ENCODE peak calls at places on chromosome 2, in four cellular contexts. One of them, this sample, is unnamed.

GRCh38 chr2:42147641-42148274 is 21.4 kb upstream of the EML4 start:
- DNase-seq in psoas muscle: no peak
- DNase-seq in astrocyte of the cerebellum: peak
- DNase-seq in mesothelial cell of epicardium: no peak
- DNase-seq in this sample: no peak

GRCh38 chr2:171965238-171965637 is 34.5 kb upstream of the METAP1D start:
- DNase-seq in psoas muscle: no peak
- DNase-seq in mesothelial cell of epicardium: no peak
- DNase-seq in astrocyte of the cerebellum: no peak
- DNase-seq in this sample: no peak

GRCh38 chr2:120508581-120509041 is 162.7 kb downstream of the INHBB start:
- DNase-seq in mesothelial cell of epicardium: no peak
- DNase-seq in psoas muscle: no peak
- DNase-seq in astrocyte of the cerebellum: peak
- DNase-seq in this sample: no peak

GRCh38 chr2:17355608-17356329 is 162.5 kb downstream of the RAD51AP2 start:
- DNase-seq in mesothelial cell of epicardium: no peak
- DNase-seq in astrocyte of the cerebellum: no peak
- DNase-seq in psoas muscle: no peak
- DNase-seq in this sample: no peak

GRCh38 chr2:86223098-86223681 is 23.9 kb downstream of the MRPL35 start:
- DNase-seq in astrocyte of the cerebellum: peak
- DNase-seq in psoas muscle: peak
- DNase-seq in mesothelial cell of epicardium: peak
- DNase-seq in this sample: peak

GRCh38 chr2:191217580-191217979 is 27.6 kb upstream of the MYO1B start:
- DNase-seq in psoas muscle: no peak
- DNase-seq in astrocyte of the cerebellum: no peak
- DNase-seq in mesothelial cell of epicardium: no peak
- DNase-seq in this sample: no peak

GRCh38 chr2:179842498-179843153 is 18.8 kb downstream of the ZNF385B start:
- DNase-seq in psoas muscle: no peak
- DNase-seq in astrocyte of the cerebellum: peak
- DNase-seq in mesothelial cell of epicardium: no peak
- DNase-seq in this sample: peak

GRCh38 chr2:222296911-222297599 is 1.7 kb downstream of the PAX3 start:
- DNase-seq in astrocyte of the cerebellum: peak
- DNase-seq in psoas muscle: no peak
- DNase-seq in mesothelial cell of epicardium: no peak
- DNase-seq in this sample: peak

GRCh38 chr2:80312282-80312839 is 7.8 kb upstream of the LRRTM1 start:
- DNase-seq in mesothelial cell of epicardium: no peak
- DNase-seq in psoas muscle: no peak
- DNase-seq in astrocyte of the cerebellum: no peak
- DNase-seq in this sample: no peak

GRCh38 chr2:205405194-205405593 is 277.1 kb upstream of the NRP2 start:
- DNase-seq in psoas muscle: no peak
- DNase-seq in mesothelial cell of epicardium: no peak
- DNase-seq in astrocyte of the cerebellum: no peak
- DNase-seq in this sample: no peak

GRCh38 chr2:196275646-196276352 is 104.4 kb upstream of the STK17B start:
- DNase-seq in astrocyte of the cerebellum: no peak
- DNase-seq in mesothelial cell of epicardium: no peak
- DNase-seq in psoas muscle: no peak
- DNase-seq in this sample: no peak

GRCh38 chr2:230614913-230615332 is 97.7 kb upstream of the CAB39 start:
- DNase-seq in psoas muscle: no peak
- DNase-seq in astrocyte of the cerebellum: no peak
- DNase-seq in mesothelial cell of epicardium: no peak
- DNase-seq in this sample: no peak

GRCh38 chr2:16625201-16625729 is 40.4 kb downstream of the CYRIA start:
- DNase-seq in mesothelial cell of epicardium: no peak
- DNase-seq in psoas muscle: peak
- DNase-seq in astrocyte of the cerebellum: no peak
- DNase-seq in this sample: no peak

GRCh38 chr2:64975232-64975791 is 13.9 kb upstream of the SLC1A4 start:
- DNase-seq in mesothelial cell of epicardium: no peak
- DNase-seq in psoas muscle: peak
- DNase-seq in astrocyte of the cerebellum: no peak
- DNase-seq in this sample: no peak

GRCh38 chr2:67448648-67449047 is 51.5 kb downstream of the ETAA1 start:
- DNase-seq in mesothelial cell of epicardium: no peak
- DNase-seq in psoas muscle: no peak
- DNase-seq in astrocyte of the cerebellum: no peak
- DNase-seq in this sample: no peak

GRCh38 chr2:8533923-8534322 is 147.9 kb upstream of the ID2 start:
- DNase-seq in astrocyte of the cerebellum: no peak
- DNase-seq in mesothelial cell of epicardium: no peak
- DNase-seq in psoas muscle: no peak
- DNase-seq in this sample: no peak

GRCh38 chr2:74566423-74567085 is 12.0 kb downstream of the DOK1 start:
- DNase-seq in mesothelial cell of epicardium: no peak
- DNase-seq in astrocyte of the cerebellum: peak
- DNase-seq in psoas muscle: no peak
- DNase-seq in this sample: no peak

DNA sequence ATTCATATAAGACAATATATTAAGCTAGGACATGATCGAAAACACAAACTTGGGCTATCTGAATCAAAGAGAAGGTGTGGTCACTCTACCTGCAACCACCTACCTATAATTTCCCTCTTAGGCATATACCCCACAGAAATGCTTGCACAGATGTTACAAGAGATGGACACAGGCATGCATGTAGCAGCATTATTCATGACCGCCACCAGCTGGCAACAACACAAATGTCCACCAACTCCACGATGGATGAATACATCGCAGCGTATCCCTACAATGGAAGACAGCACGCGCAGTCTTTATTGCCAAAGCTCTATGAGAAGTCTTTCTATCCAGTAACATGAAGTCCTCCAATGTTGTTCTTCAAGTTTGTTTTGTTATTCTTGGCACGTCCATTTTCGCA is 90.8 kb downstream of the ARL4C start:
- DNase-seq in mesothelial cell of epicardium: no peak
- DNase-seq in psoas muscle: no peak
- DNase-seq in astrocyte of the cerebellum: no peak
- DNase-seq in this sample: no peak
- TF ChIP-seq CTCF in mesothelial cell of epicardium: no peak
- TF ChIP-seq CTCF in psoas muscle: no peak
- TF ChIP-seq CTCF in astrocyte of the cerebellum: no peak
- TF ChIP-seq CTCF in this sample: no peak

GRCh38 chr2:27720004-27720551 is 51.4 kb upstream of the MRPL33 start:
- DNase-seq in astrocyte of the cerebellum: peak
- DNase-seq in mesothelial cell of epicardium: no peak
- DNase-seq in psoas muscle: no peak
- DNase-seq in this sample: no peak

GRCh38 chr2:27721335-27721734 is 50.2 kb upstream of the MRPL33 start:
- DNase-seq in mesothelial cell of epicardium: no peak
- DNase-seq in psoas muscle: no peak
- DNase-seq in astrocyte of the cerebellum: no peak
- DNase-seq in this sample: no peak

GRCh38 chr2:27724191-27724590 is 47.3 kb upstream of the MRPL33 start:
- DNase-seq in psoas muscle: no peak
- DNase-seq in astrocyte of the cerebellum: no peak
- DNase-seq in mesothelial cell of epicardium: no peak
- DNase-seq in this sample: no peak

GRCh38 chr2:27723372-27724144 is 48.0 kb upstream of the MRPL33 start:
- DNase-seq in astrocyte of the cerebellum: peak
- DNase-seq in mesothelial cell of epicardium: peak
- DNase-seq in psoas muscle: peak
- DNase-seq in this sample: peak

GRCh38 chr2:27721884-27722485 is 49.5 kb upstream of the MRPL33 start:
- DNase-seq in mesothelial cell of epicardium: no peak
- DNase-seq in astrocyte of the cerebellum: no peak
- DNase-seq in psoas muscle: no peak
- DNase-seq in this sample: no peak
- TF ChIP-seq CTCF in mesothelial cell of epicardium: no peak
- TF ChIP-seq CTCF in astrocyte of the cerebellum: no peak
- TF ChIP-seq CTCF in psoas muscle: no peak
- TF ChIP-seq CTCF in this sample: no peak

GRCh38 chr2:37928377-37928776 is 3.3 kb downstream of the RMDN2 start:
- DNase-seq in astrocyte of the cerebellum: no peak
- DNase-seq in mesothelial cell of epicardium: no peak
- DNase-seq in psoas muscle: no peak
- DNase-seq in this sample: no peak

GRCh38 chr2:37926635-37927034 is 1.5 kb downstream of the RMDN2 start:
- DNase-seq in astrocyte of the cerebellum: no peak
- DNase-seq in mesothelial cell of epicardium: no peak
- DNase-seq in psoas muscle: peak
- DNase-seq in this sample: no peak

GRCh38 chr2:37923308-37924055 is 1.6 kb upstream of the RMDN2 start:
- DNase-seq in mesothelial cell of epicardium: no peak
- DNase-seq in astrocyte of the cerebellum: no peak
- DNase-seq in psoas muscle: no peak
- DNase-seq in this sample: no peak

GRCh38 chr2:37920570-37920969 is 4.5 kb upstream of the RMDN2 start:
- DNase-seq in psoas muscle: no peak
- DNase-seq in astrocyte of the cerebellum: peak
- DNase-seq in mesothelial cell of epicardium: no peak
- DNase-seq in this sample: no peak

GRCh38 chr2:37925063-37925897 is at the start of gene RMDN2:
- DNase-seq in mesothelial cell of epicardium: peak
- DNase-seq in psoas muscle: peak
- DNase-seq in astrocyte of the cerebellum: peak
- DNase-seq in this sample: peak
- TF ChIP-seq CTCF in mesothelial cell of epicardium: no peak
- TF ChIP-seq CTCF in psoas muscle: no peak
- TF ChIP-seq CTCF in astrocyte of the cerebellum: no peak
- TF ChIP-seq CTCF in this sample: no peak

DNA sequence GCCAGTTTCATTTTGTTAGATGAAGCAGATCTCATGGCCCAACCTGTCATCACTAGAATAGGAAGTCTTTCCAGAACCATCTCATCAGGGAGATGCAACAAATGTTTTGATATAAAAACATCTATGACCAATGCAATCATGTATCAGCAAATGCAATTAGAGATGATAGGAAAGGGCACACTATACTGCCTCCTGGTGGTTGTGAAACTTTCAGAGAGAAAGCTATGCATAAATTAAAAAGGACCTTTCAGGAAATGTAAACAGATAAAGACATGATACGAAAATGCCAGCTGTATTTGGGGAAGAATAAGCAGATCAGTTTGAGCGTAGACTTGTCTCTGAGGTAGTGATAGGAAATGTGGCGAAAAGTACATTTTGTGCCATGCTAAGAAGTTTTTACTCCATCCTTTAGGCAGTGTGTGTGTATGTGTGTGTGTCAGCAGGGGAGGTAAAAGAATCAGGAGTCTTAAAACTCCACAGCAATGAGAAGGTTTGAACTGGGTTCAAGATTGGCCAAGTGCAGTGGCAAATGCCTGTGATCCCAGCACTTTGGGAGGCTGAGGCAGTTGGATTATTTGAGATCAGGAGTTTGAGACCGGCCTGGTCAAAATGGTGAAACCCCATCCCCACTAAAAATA is 479.3 kb downstream of the CPS1 start:
- DNase-seq in astrocyte of the cerebellum: peak
- DNase-seq in mesothelial cell of epicardium: no peak
- DNase-seq in psoas muscle: no peak
- DNase-seq in this sample: peak
- TF ChIP-seq CTCF in astrocyte of the cerebellum: peak
- TF ChIP-seq CTCF in mesothelial cell of epicardium: peak
- TF ChIP-seq CTCF in psoas muscle: peak
- TF ChIP-seq CTCF in this sample: peak

DNA sequence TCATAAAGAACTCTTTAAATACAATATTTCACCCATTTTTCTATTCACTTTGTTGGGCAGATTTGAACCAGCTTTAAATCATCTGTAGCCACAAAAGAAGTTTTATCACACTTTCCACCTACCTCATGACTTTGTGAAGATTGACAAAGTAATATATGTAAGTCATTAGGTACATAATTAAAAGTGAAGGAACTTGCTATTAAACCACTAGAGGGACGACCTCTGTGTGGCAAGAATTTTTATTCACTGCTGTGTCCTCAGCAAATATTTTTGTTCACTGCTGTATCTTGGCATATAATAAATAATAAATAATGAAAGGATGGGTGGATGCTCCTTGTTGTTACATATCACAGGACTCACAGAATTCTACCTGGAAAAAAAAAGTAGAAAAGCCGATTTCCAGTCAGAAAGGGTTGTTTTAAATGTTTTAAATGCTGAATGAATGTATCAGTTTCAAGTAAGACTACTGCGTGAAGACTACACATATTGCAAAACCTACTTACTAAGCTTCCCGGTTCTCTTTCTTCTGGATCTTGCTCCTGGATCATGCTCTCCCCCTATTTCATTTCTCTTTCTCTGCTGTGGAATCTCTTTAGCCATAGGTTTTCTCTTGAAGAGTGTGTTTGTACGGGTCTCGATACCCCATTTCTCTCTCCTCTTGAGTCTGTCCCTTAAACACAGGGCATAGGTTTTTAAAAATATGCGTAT is 44.8 kb downstream of the KCMF1 start:
- DNase-seq in mesothelial cell of epicardium: no peak
- DNase-seq in astrocyte of the cerebellum: no peak
- DNase-seq in psoas muscle: no peak
- DNase-seq in this sample: no peak
- TF ChIP-seq CTCF in mesothelial cell of epicardium: no peak
- TF ChIP-seq CTCF in astrocyte of the cerebellum: peak
- TF ChIP-seq CTCF in psoas muscle: peak
- TF ChIP-seq CTCF in this sample: no peak

GRCh38 chr2:236562434-236562833 is 7.2 kb upstream of the ACKR3 start:
- DNase-seq in psoas muscle: no peak
- DNase-seq in astrocyte of the cerebellum: no peak
- DNase-seq in mesothelial cell of epicardium: no peak
- DNase-seq in this sample: no peak
- TF ChIP-seq CTCF in psoas muscle: peak
- TF ChIP-seq CTCF in astrocyte of the cerebellum: peak
- TF ChIP-seq CTCF in mesothelial cell of epicardium: peak
- TF ChIP-seq CTCF in this sample: peak

GRCh38 chr2:186868344-186868743 is 19.4 kb upstream of the ZSWIM2 start:
- DNase-seq in psoas muscle: no peak
- DNase-seq in mesothelial cell of epicardium: no peak
- DNase-seq in astrocyte of the cerebellum: peak
- DNase-seq in this sample: no peak

GRCh38 chr2:186862869-186863709 is 14.1 kb upstream of the ZSWIM2 start:
- DNase-seq in psoas muscle: no peak
- DNase-seq in mesothelial cell of epicardium: no peak
- DNase-seq in astrocyte of the cerebellum: peak
- DNase-seq in this sample: no peak
- TF ChIP-seq CTCF in psoas muscle: peak
- TF ChIP-seq CTCF in mesothelial cell of epicardium: peak
- TF ChIP-seq CTCF in astrocyte of the cerebellum: peak
- TF ChIP-seq CTCF in this sample: peak

GRCh38 chr2:20637147-20637546 is 13.8 kb downstream of the HS1BP3 start:
- DNase-seq in psoas muscle: peak
- DNase-seq in mesothelial cell of epicardium: no peak
- DNase-seq in astrocyte of the cerebellum: no peak
- DNase-seq in this sample: no peak

GRCh38 chr2:20635096-20635475 is 15.8 kb downstream of the HS1BP3 start:
- DNase-seq in mesothelial cell of epicardium: no peak
- DNase-seq in psoas muscle: peak
- DNase-seq in astrocyte of the cerebellum: no peak
- DNase-seq in this sample: no peak

GRCh38 chr2:20634430-20635095 is 16.3 kb downstream of the HS1BP3 start:
- DNase-seq in astrocyte of the cerebellum: no peak
- DNase-seq in psoas muscle: no peak
- DNase-seq in mesothelial cell of epicardium: no peak
- DNase-seq in this sample: no peak

GRCh38 chr2:20638014-20638413 is 12.9 kb downstream of the HS1BP3 start:
- DNase-seq in mesothelial cell of epicardium: no peak
- DNase-seq in astrocyte of the cerebellum: no peak
- DNase-seq in psoas muscle: peak
- DNase-seq in this sample: no peak

GRCh38 chr2:20635698-20636584 is 15.0 kb downstream of the HS1BP3 start:
- DNase-seq in mesothelial cell of epicardium: peak
- DNase-seq in psoas muscle: peak
- DNase-seq in astrocyte of the cerebellum: no peak
- DNase-seq in this sample: peak
- TF ChIP-seq CTCF in mesothelial cell of epicardium: peak
- TF ChIP-seq CTCF in psoas muscle: peak
- TF ChIP-seq CTCF in astrocyte of the cerebellum: peak
- TF ChIP-seq CTCF in this sample: peak

This sample was measured in nephron progenitor cell.